ENCODE peak calls at places on chromosomes 3 and 15, in seven cellular contexts. One of them, this sample, is unnamed.

GRCh38 chr3:176767385-176767784 is 429.9 kb downstream of the TBL1XR1 start:
- DNase-seq in K562: no peak
- DNase-seq in fibroblast of mammary gland: peak
- DNase-seq in A673: no peak
- DNase-seq in upper lobe of right lung: no peak
- DNase-seq in ovary: no peak
- DNase-seq in Peyer's patch: no peak
- DNase-seq in this sample: peak

GRCh38 chr3:100615684-100616083 is 6.3 kb downstream of the ADGRG7 start:
- DNase-seq in K562: no peak
- DNase-seq in fibroblast of mammary gland: peak
- DNase-seq in A673: no peak
- DNase-seq in upper lobe of right lung: no peak
- DNase-seq in ovary: no peak
- DNase-seq in Peyer's patch: no peak
- DNase-seq in this sample: peak

GRCh38 chr3:59620334-59620733 is 570.5 kb upstream of the CFAP20DC start:
- DNase-seq in K562: no peak
- DNase-seq in fibroblast of mammary gland: no peak
- DNase-seq in A673: no peak
- DNase-seq in upper lobe of right lung: no peak
- DNase-seq in ovary: no peak
- DNase-seq in Peyer's patch: no peak
- DNase-seq in this sample: no peak

GRCh38 chr3:114685053-114685630 is 391.3 kb downstream of the TIGIT start:
- DNase-seq in K562: no peak
- DNase-seq in fibroblast of mammary gland: no peak
- DNase-seq in A673: no peak
- DNase-seq in upper lobe of right lung: no peak
- DNase-seq in ovary: no peak
- DNase-seq in Peyer's patch: no peak
- DNase-seq in this sample: peak

GRCh38 chr15:80550910-80551265 is 144.2 kb upstream of the ABHD17C start:
- DNase-seq in K562: no peak
- DNase-seq in fibroblast of mammary gland: peak
- DNase-seq in A673: no peak
- DNase-seq in upper lobe of right lung: no peak
- DNase-seq in ovary: no peak
- DNase-seq in Peyer's patch: no peak
- DNase-seq in this sample: peak

GRCh38 chr3:39378092-39378491 is 5.1 kb upstream of the SLC25A38 start:
- DNase-seq in K562: peak
- DNase-seq in fibroblast of mammary gland: peak
- DNase-seq in A673: peak
- DNase-seq in upper lobe of right lung: no peak
- DNase-seq in ovary: no peak
- DNase-seq in Peyer's patch: peak
- DNase-seq in this sample: peak

GRCh38 chr15:45285413-45285812 is 33.4 kb downstream of the SLC28A2 start:
- DNase-seq in K562: no peak
- DNase-seq in fibroblast of mammary gland: no peak
- DNase-seq in A673: no peak
- DNase-seq in upper lobe of right lung: no peak
- DNase-seq in ovary: no peak
- DNase-seq in Peyer's patch: no peak
- DNase-seq in this sample: no peak

GRCh38 chr15:85477061-85477460 is 96.7 kb downstream of the AKAP13 start:
- DNase-seq in K562: no peak
- DNase-seq in fibroblast of mammary gland: no peak
- DNase-seq in A673: no peak
- DNase-seq in upper lobe of right lung: no peak
- DNase-seq in ovary: no peak
- DNase-seq in Peyer's patch: no peak
- DNase-seq in this sample: no peak

GRCh38 chr3:153232737-153233330 is 70.8 kb downstream of the RAP2B start:
- DNase-seq in K562: no peak
- DNase-seq in fibroblast of mammary gland: peak
- DNase-seq in A673: no peak
- DNase-seq in upper lobe of right lung: no peak
- DNase-seq in ovary: no peak
- DNase-seq in Peyer's patch: no peak
- DNase-seq in this sample: peak

GRCh38 chr3:58251653-58252052 is 14.1 kb downstream of the ABHD6 start:
- DNase-seq in K562: no peak
- DNase-seq in fibroblast of mammary gland: peak
- DNase-seq in A673: peak
- DNase-seq in upper lobe of right lung: no peak
- DNase-seq in ovary: no peak
- DNase-seq in Peyer's patch: no peak
- DNase-seq in this sample: no peak

DNA sequence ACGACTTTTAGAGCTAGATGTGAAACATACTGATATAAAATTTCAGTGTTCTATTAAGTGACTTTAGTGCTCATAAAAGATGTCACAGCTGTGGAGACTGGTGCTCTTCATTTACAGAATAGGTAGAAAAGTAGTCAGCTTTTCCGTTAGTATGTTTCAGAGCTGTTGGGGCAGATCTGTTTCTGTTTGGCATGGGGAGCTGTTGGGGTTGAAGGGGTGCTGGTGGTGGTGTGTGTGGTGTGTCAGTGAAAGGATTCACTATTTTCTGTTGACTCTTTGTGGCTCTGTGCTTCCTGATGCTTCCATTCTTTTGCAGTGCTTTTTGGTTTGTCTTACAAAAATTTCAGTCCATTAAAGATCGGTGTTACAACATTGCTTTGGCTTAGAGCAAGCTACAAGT is 3.2 kb downstream of the UBE2E2 start:
- DNase-seq in K562: no peak
- DNase-seq in fibroblast of mammary gland: no peak
- DNase-seq in A673: no peak
- DNase-seq in upper lobe of right lung: no peak
- DNase-seq in ovary: no peak
- DNase-seq in Peyer's patch: no peak
- DNase-seq in this sample: no peak
- H3K4me3 ChIP-seq in K562: no peak
- H3K4me3 ChIP-seq in fibroblast of mammary gland: no peak
- H3K4me3 ChIP-seq in A673: no peak
- H3K4me3 ChIP-seq in upper lobe of right lung: no peak
- H3K4me3 ChIP-seq in ovary: no peak
- H3K4me3 ChIP-seq in Peyer's patch: no peak
- H3K4me3 ChIP-seq in this sample: no peak

GRCh38 chr3:11530153-11530721 is 113.5 kb downstream of the VGLL4 start:
- DNase-seq in K562: no peak
- DNase-seq in fibroblast of mammary gland: peak
- DNase-seq in A673: no peak
- DNase-seq in upper lobe of right lung: peak
- DNase-seq in ovary: peak
- DNase-seq in Peyer's patch: no peak
- DNase-seq in this sample: peak
- TF ChIP-seq CTCF in K562: no peak
- TF ChIP-seq CTCF in fibroblast of mammary gland: peak
- TF ChIP-seq CTCF in A673: no peak
- TF ChIP-seq CTCF in upper lobe of right lung: no peak
- TF ChIP-seq CTCF in ovary: no peak
- TF ChIP-seq CTCF in Peyer's patch: no peak
- TF ChIP-seq CTCF in this sample: peak

GRCh38 chr15:31330111-31330785 is 3.6 kb downstream of the KLF13 start:
- DNase-seq in K562: no peak
- DNase-seq in fibroblast of mammary gland: no peak
- DNase-seq in A673: no peak
- DNase-seq in upper lobe of right lung: peak
- DNase-seq in ovary: no peak
- DNase-seq in Peyer's patch: no peak
- DNase-seq in this sample: no peak
- H3K4me3 ChIP-seq in K562: no peak
- H3K4me3 ChIP-seq in fibroblast of mammary gland: no peak
- H3K4me3 ChIP-seq in A673: no peak
- H3K4me3 ChIP-seq in upper lobe of right lung: peak
- H3K4me3 ChIP-seq in ovary: no peak
- H3K4me3 ChIP-seq in Peyer's patch: peak
- H3K4me3 ChIP-seq in this sample: no peak

GRCh38 chr15:78950906-78951840 is 6.3 kb upstream of the CTSH start:
- DNase-seq in K562: no peak
- DNase-seq in fibroblast of mammary gland: no peak
- DNase-seq in A673: no peak
- DNase-seq in upper lobe of right lung: no peak
- DNase-seq in ovary: no peak
- DNase-seq in Peyer's patch: peak
- DNase-seq in this sample: peak
- TF ChIP-seq CTCF in K562: no peak
- TF ChIP-seq CTCF in fibroblast of mammary gland: peak
- TF ChIP-seq CTCF in A673: peak
- TF ChIP-seq CTCF in upper lobe of right lung: peak
- TF ChIP-seq CTCF in ovary: no peak
- TF ChIP-seq CTCF in Peyer's patch: peak
- TF ChIP-seq CTCF in this sample: peak

GRCh38 chr15:31390029-31390428 is 63.4 kb downstream of the KLF13 start:
- DNase-seq in K562: no peak
- DNase-seq in fibroblast of mammary gland: no peak
- DNase-seq in A673: no peak
- DNase-seq in upper lobe of right lung: no peak
- DNase-seq in ovary: no peak
- DNase-seq in Peyer's patch: no peak
- DNase-seq in this sample: no peak
- H3K4me3 ChIP-seq in K562: no peak
- H3K4me3 ChIP-seq in fibroblast of mammary gland: no peak
- H3K4me3 ChIP-seq in A673: no peak
- H3K4me3 ChIP-seq in upper lobe of right lung: no peak
- H3K4me3 ChIP-seq in ovary: no peak
- H3K4me3 ChIP-seq in Peyer's patch: no peak
- H3K4me3 ChIP-seq in this sample: no peak

DNA sequence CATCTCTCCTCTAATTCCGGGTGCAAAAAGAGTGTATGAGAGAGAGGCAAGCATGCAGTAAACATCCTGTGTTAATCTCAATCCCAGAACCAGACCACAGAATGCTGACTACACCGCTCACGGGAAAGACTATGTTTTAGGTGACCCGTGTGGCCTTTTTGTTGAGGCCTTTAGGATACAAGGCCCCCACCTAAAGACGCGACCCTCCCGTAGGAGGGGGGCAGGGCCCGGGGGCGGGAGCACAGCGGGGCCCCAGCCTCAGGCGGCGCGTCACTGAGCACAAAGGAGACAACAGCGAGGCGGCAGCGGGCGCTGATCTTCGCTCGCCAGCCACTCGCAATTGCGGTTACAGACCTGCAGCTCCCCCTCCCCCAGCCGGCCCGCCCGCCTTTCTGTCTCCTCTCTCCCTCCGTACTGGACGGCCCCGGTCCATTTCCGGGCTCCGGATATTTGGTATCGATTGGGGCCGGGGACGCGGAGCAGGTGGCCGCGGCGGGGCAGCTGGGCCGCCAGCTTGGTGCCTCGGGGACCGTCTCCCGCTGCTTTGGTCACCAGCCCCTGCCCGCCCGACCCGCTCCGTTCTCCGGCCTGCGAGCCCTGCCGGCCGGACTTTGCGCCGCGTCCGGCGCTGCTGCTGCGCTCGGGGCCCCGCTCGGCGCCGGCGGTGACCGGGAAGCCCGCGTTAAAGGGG is at the start of gene CCDC50:
- DNase-seq in K562: peak
- DNase-seq in fibroblast of mammary gland: peak
- DNase-seq in A673: peak
- DNase-seq in upper lobe of right lung: peak
- DNase-seq in ovary: peak
- DNase-seq in Peyer's patch: peak
- DNase-seq in this sample: peak
- TF ChIP-seq CTCF in K562: no peak
- TF ChIP-seq CTCF in fibroblast of mammary gland: no peak
- TF ChIP-seq CTCF in A673: no peak
- TF ChIP-seq CTCF in upper lobe of right lung: no peak
- TF ChIP-seq CTCF in ovary: no peak
- TF ChIP-seq CTCF in Peyer's patch: no peak
- TF ChIP-seq CTCF in this sample: no peak

DNA sequence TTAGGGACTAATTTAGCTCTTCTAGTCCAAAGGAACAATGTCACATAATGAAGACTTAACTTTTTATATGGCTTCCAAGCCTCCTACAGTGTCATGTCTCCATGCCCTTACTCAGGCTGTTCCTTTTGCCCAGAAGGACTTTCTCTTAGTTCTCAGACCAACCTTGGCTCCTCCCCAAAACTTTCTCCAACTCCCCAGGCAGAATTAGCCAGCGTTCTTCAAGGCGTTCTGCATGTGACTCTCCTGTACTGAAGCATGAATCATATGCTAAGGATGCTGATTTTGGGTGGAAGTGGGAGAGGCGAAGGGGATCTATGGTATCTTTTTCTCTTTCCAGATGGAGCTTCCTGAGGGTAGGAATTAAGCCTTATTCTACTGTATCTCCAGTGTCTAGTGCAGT is 335.1 kb upstream of the ICE2 start:
- DNase-seq in K562: no peak
- DNase-seq in fibroblast of mammary gland: peak
- DNase-seq in A673: no peak
- DNase-seq in upper lobe of right lung: no peak
- DNase-seq in ovary: no peak
- DNase-seq in Peyer's patch: no peak
- DNase-seq in this sample: peak
- H3K4me3 ChIP-seq in K562: no peak
- H3K4me3 ChIP-seq in fibroblast of mammary gland: no peak
- H3K4me3 ChIP-seq in A673: no peak
- H3K4me3 ChIP-seq in upper lobe of right lung: no peak
- H3K4me3 ChIP-seq in ovary: no peak
- H3K4me3 ChIP-seq in Peyer's patch: no peak
- H3K4me3 ChIP-seq in this sample: no peak